ENCODE peak calls at places on chromosome 1, in seven cellular contexts. One of them, this sample, is unnamed.

GRCh38 chr1:231966983-231967382 is 340.4 kb downstream of the DISC1 start:
- DNase-seq in heart right ventricle: no peak
- DNase-seq in stimulated activated CD8-positive, alpha-beta memory T cell treated with anti-CD3 and anti-CD28 coated beads, Interleukin-4, amount 100 ng/mL, for 1 hour: no peak
- DNase-seq in activated naive CD4-positive, alpha-beta T cell: no peak
- DNase-seq in C1 segment of cervical spinal cord: no peak
- DNase-seq in T-helper 9 cell: no peak
- DNase-seq in sigmoid colon: no peak
- DNase-seq in this sample: no peak

GRCh38 chr1:117754061-117754969 is 148.5 kb downstream of the TENT5C start:
- DNase-seq in C1 segment of cervical spinal cord: no peak
- DNase-seq in stimulated activated CD8-positive, alpha-beta memory T cell treated with anti-CD3 and anti-CD28 coated beads, Interleukin-4, amount 100 ng/mL, for 1 hour: no peak
- DNase-seq in sigmoid colon: no peak
- DNase-seq in heart right ventricle: peak
- DNase-seq in T-helper 9 cell: peak
- DNase-seq in activated naive CD4-positive, alpha-beta T cell: peak
- DNase-seq in this sample: no peak

GRCh38 chr1:205066221-205066818 is 17.9 kb downstream of the TMEM81 start:
- DNase-seq in C1 segment of cervical spinal cord: no peak
- DNase-seq in T-helper 9 cell: no peak
- DNase-seq in sigmoid colon: peak
- DNase-seq in heart right ventricle: no peak
- DNase-seq in stimulated activated CD8-positive, alpha-beta memory T cell treated with anti-CD3 and anti-CD28 coated beads, Interleukin-4, amount 100 ng/mL, for 1 hour: no peak
- DNase-seq in activated naive CD4-positive, alpha-beta T cell: no peak
- DNase-seq in this sample: no peak

GRCh38 chr1:230280906-230281413 is 145.2 kb downstream of the PGBD5 start:
- DNase-seq in T-helper 9 cell: no peak
- DNase-seq in C1 segment of cervical spinal cord: no peak
- DNase-seq in stimulated activated CD8-positive, alpha-beta memory T cell treated with anti-CD3 and anti-CD28 coated beads, Interleukin-4, amount 100 ng/mL, for 1 hour: no peak
- DNase-seq in activated naive CD4-positive, alpha-beta T cell: no peak
- DNase-seq in sigmoid colon: peak
- DNase-seq in heart right ventricle: no peak
- DNase-seq in this sample: no peak

GRCh38 chr1:151805066-151805820 is at the start of gene LINGO4:
- DNase-seq in activated naive CD4-positive, alpha-beta T cell: no peak
- DNase-seq in stimulated activated CD8-positive, alpha-beta memory T cell treated with anti-CD3 and anti-CD28 coated beads, Interleukin-4, amount 100 ng/mL, for 1 hour: no peak
- DNase-seq in heart right ventricle: no peak
- DNase-seq in C1 segment of cervical spinal cord: no peak
- DNase-seq in sigmoid colon: peak
- DNase-seq in T-helper 9 cell: no peak
- DNase-seq in this sample: no peak

GRCh38 chr1:24735619-24736375 is 9.4 kb upstream of the CLIC4 start:
- DNase-seq in sigmoid colon: peak
- DNase-seq in activated naive CD4-positive, alpha-beta T cell: no peak
- DNase-seq in T-helper 9 cell: no peak
- DNase-seq in heart right ventricle: peak
- DNase-seq in C1 segment of cervical spinal cord: peak
- DNase-seq in stimulated activated CD8-positive, alpha-beta memory T cell treated with anti-CD3 and anti-CD28 coated beads, Interleukin-4, amount 100 ng/mL, for 1 hour: no peak
- DNase-seq in this sample: no peak

GRCh38 chr1:223045164-223045957 is 97.7 kb downstream of the TLR5 start:
- DNase-seq in heart right ventricle: no peak
- DNase-seq in C1 segment of cervical spinal cord: no peak
- DNase-seq in activated naive CD4-positive, alpha-beta T cell: no peak
- DNase-seq in T-helper 9 cell: no peak
- DNase-seq in stimulated activated CD8-positive, alpha-beta memory T cell treated with anti-CD3 and anti-CD28 coated beads, Interleukin-4, amount 100 ng/mL, for 1 hour: no peak
- DNase-seq in sigmoid colon: no peak
- DNase-seq in this sample: no peak

GRCh38 chr1:53346814-53347176 is 18.9 kb upstream of the LRP8 start:
- DNase-seq in sigmoid colon: peak
- DNase-seq in C1 segment of cervical spinal cord: no peak
- DNase-seq in T-helper 9 cell: no peak
- DNase-seq in activated naive CD4-positive, alpha-beta T cell: no peak
- DNase-seq in stimulated activated CD8-positive, alpha-beta memory T cell treated with anti-CD3 and anti-CD28 coated beads, Interleukin-4, amount 100 ng/mL, for 1 hour: no peak
- DNase-seq in heart right ventricle: no peak
- DNase-seq in this sample: no peak

This sample was measured in GOT3.